ENCODE peak calls at places on chromosomes 5 and 9, in six cellular contexts. G, R, V, W, X and J are unnamed samples.

GRCh38 chr5:177309351-177310191 is 2.1 kb downstream of the MXD3 start:
- DNase-seq in G (peak), R (peak), V (peak), W (peak), X (peak), J (no peak)

GRCh38 chr5:10556331-10556807 is 7.5 kb upstream of the ANKRD33B start:
- DNase-seq in G (no peak), R (no peak), V (peak), W (peak), X (no peak), J (no peak)

GRCh38 chr5:111676926-111677415 is 80.0 kb downstream of the NREP start:
- DNase-seq in G (no peak), R (no peak), V (no peak), W (no peak), X (no peak), J (no peak)

GRCh38 chr9:32426278-32426939 is 42.0 kb downstream of the ACO1 start:
- DNase-seq in G (no peak), R (no peak), V (peak), W (peak), X (no peak), J (no peak)

GRCh38 chr5:173880306-173880985 is 7.7 kb upstream of the CPEB4 start:
- DNase-seq in G (no peak), R (no peak), V (no peak), W (no peak), X (no peak), J (no peak)

GRCh38 chr5:139707445-139708003 is 59.4 kb downstream of the CXXC5 start:
- DNase-seq in G (no peak), R (no peak), V (no peak), W (no peak), X (no peak), J (no peak)

GRCh38 chr9:137762414-137763061 is 115.0 kb upstream of the CACNA1B start:
- DNase-seq in G (no peak), R (no peak), V (no peak), W (no peak), X (no peak), J (peak)

GRCh38 chr5:88847410-88847809 is 35.6 kb downstream of the MEF2C start:
- DNase-seq in G (no peak), R (no peak), V (no peak), W (no peak), X (no peak), J (no peak)